ENCODE peak calls at places on chromosomes 12 and 14, in five cellular contexts. O is MM.1S, B is GM10248, Y is cardiac muscle cell, T is Calu3. Q is an unnamed sample.

GRCh38 chr14:23033801-23034497 is 751 bp downstream of the PSMB5 start:
- DNase-seq in T (no peak), B (no peak), Y (no peak), O (no peak), Q (no peak)

GRCh38 chr14:51684760-51685159 is 33.0 kb downstream of the FRMD6 start:
- DNase-seq in Y (no peak), B (no peak), O (no peak), T (no peak), Q (no peak)

GRCh38 chr14:89283327-89284060 is 133.5 kb downstream of the FOXN3 start:
- DNase-seq in B (no peak), O (no peak), Y (no peak), T (no peak), Q (no peak)

GRCh38 chr14:92568621-92569479 is 55.3 kb downstream of the RIN3 start:
- DNase-seq in T (peak), O (peak), Y (peak), B (peak), Q (no peak)

GRCh38 chr12:85310456-85311076 is 30.5 kb downstream of the ALX1 start:
- DNase-seq in Y (no peak), B (no peak), T (no peak), O (peak), Q (no peak)

GRCh38 chr14:91417983-91418386 is 365 bp upstream of the CCDC88C start:
- DNase-seq in Y (no peak), O (peak), B (peak), T (peak), Q (peak)

GRCh38 chr12:111791507-111791906 is 24.8 kb downstream of the ALDH2 start:
- DNase-seq in Y (no peak), O (no peak), B (no peak), T (no peak), Q (no peak)

GRCh38 chr12:104462931-104463339 is 6.2 kb downstream of the CHST11 start:
- DNase-seq in T (no peak), O (peak), Y (peak), B (peak), Q (peak)

GRCh38 chr14:87097021-87097420 is 896.0 kb downstream of the GALC start:
- DNase-seq in O (no peak), Y (no peak), T (no peak), B (no peak), Q (no peak)

GRCh38 chr12:28582687-28583376 is 392.6 kb downstream of the CCDC91 start:
- DNase-seq in B (no peak), O (no peak), T (no peak), Y (no peak), Q (no peak)

GRCh38 chr12:131388164-131388795 is 322.6 kb upstream of the SFSWAP start:
- DNase-seq in T (no peak), O (no peak), B (no peak), Y (no peak), Q (no peak)

GRCh38 chr12:49959570-49960473 is 1.9 kb upstream of the AQP5 start:
- DNase-seq in O (no peak), T (peak), Y (peak), B (no peak), Q (no peak)

GRCh38 chr12:14410177-14410576 is 44.7 kb downstream of the ATF7IP start:
- DNase-seq in Y (no peak), T (no peak), B (no peak), O (no peak), Q (no peak)

GRCh38 chr14:89635615-89636014 is 218.6 kb upstream of the FOXN3 start:
- DNase-seq in Y (no peak), T (no peak), O (no peak), B (no peak), Q (no peak)

GRCh38 chr14:95195031-95195430 is 37.7 kb upstream of the DICER1 start:
- DNase-seq in T (no peak), B (no peak), Y (no peak), O (no peak), Q (no peak)

GRCh38 chr12:114684098-114684869 is at the start of gene TBX3:
- DNase-seq in B (no peak), T (peak), Y (peak), O (no peak), Q (peak)

GRCh38 chr12:92871121-92871520 is 58.0 kb downstream of the EEA1 start:
- DNase-seq in Y (no peak), O (no peak), T (no peak), B (peak), Q (no peak)

GRCh38 chr12:95600567-95600966 is 49.3 kb upstream of the USP44 start:
- DNase-seq in Y (no peak), O (no peak), T (no peak), B (no peak), Q (no peak)

GRCh38 chr14:96792581-96792980 is 4.6 kb upstream of the VRK1 start:
- DNase-seq in B (no peak), T (no peak), Y (no peak), O (no peak), Q (no peak)

GRCh38 chr12:56836317-56836716 is 73.2 kb downstream of the HSD17B6 start:
- DNase-seq in T (peak), O (no peak), Y (no peak), B (no peak), Q (peak)

GRCh38 chr12:111767362-111768158 is 827 bp downstream of the ALDH2 start:
- DNase-seq in B (no peak), T (peak), Y (peak), O (no peak), Q (peak)

GRCh38 chr12:93468008-93468371 is 676 bp downstream of the MRPL42 start:
- DNase-seq in T (no peak), O (peak), Y (no peak), B (no peak), Q (no peak)

GRCh38 chr14:61511558-61511924 is 183.8 kb upstream of the HIF1A start:
- DNase-seq in T (no peak), B (no peak), O (no peak), Y (no peak), Q (no peak)

GRCh38 chr12:50715174-50715573 is 48.7 kb upstream of the ATF1 start:
- DNase-seq in T (no peak), B (no peak), O (no peak), Y (no peak), Q (no peak)

GRCh38 chr12:132724506-132725220 is 14.0 kb downstream of the PGAM5 start:
- DNase-seq in T (no peak), Y (no peak), O (no peak), B (no peak), Q (no peak)

GRCh38 chr14:64625363-64626232 is 75.8 kb downstream of the PPP1R36 start:
- DNase-seq in T (no peak), Y (no peak), B (no peak), O (no peak), Q (peak)

GRCh38 chr14:79274641-79275366 is 936.5 kb downstream of the DIO2 start:
- DNase-seq in B (no peak), T (no peak), O (no peak), Y (no peak), Q (no peak)

GRCh38 chr12:50105913-50106450 is 2.2 kb downstream of the GPD1 start:
- DNase-seq in O (no peak), T (no peak), Y (no peak), B (no peak), Q (no peak)

Q was measured in transverse colon.